ENCODE peak calls at places on chromosomes 7 and 10, in five cellular contexts. One of them, this sample, is unnamed.

GRCh38 chr7:150951521-150951920 is 26.6 kb downstream of the KCNH2 start:
- DNase-seq in hepatocyte: no peak
- DNase-seq in neural progenitor cell: no peak
- DNase-seq in cardiac muscle cell: no peak
- DNase-seq in GM23338: no peak
- DNase-seq in this sample: no peak

GRCh38 chr7:4835398-4836205 is 26.2 kb downstream of the PAPOLB start:
- DNase-seq in GM23338: no peak
- DNase-seq in cardiac muscle cell: no peak
- DNase-seq in hepatocyte: no peak
- DNase-seq in neural progenitor cell: no peak
- DNase-seq in this sample: no peak

GRCh38 chr7:47503283-47503682 is 78.6 kb downstream of the TNS3 start:
- DNase-seq in cardiac muscle cell: no peak
- DNase-seq in GM23338: no peak
- DNase-seq in neural progenitor cell: no peak
- DNase-seq in hepatocyte: no peak
- DNase-seq in this sample: no peak

GRCh38 chr7:24991333-24991732 is 11.4 kb upstream of the OSBPL3 start:
- DNase-seq in hepatocyte: no peak
- DNase-seq in neural progenitor cell: no peak
- DNase-seq in cardiac muscle cell: no peak
- DNase-seq in GM23338: no peak
- DNase-seq in this sample: no peak

GRCh38 chr10:30093303-30093967 is 34.0 kb upstream of the JCAD start:
- DNase-seq in GM23338: no peak
- DNase-seq in hepatocyte: peak; percentile 40
- DNase-seq in cardiac muscle cell: no peak
- DNase-seq in neural progenitor cell: peak; percentile 22
- DNase-seq in this sample: no peak

GRCh38 chr7:96017877-96018276 is 245.5 kb downstream of the DYNC1I1 start:
- DNase-seq in cardiac muscle cell: no peak
- DNase-seq in neural progenitor cell: no peak
- DNase-seq in GM23338: no peak
- DNase-seq in hepatocyte: peak; percentile 10
- DNase-seq in this sample: no peak

GRCh38 chr7:46003896-46004875 is 83.1 kb upstream of the IGFBP3 start:
- DNase-seq in cardiac muscle cell: no peak
- DNase-seq in hepatocyte: no peak
- DNase-seq in GM23338: no peak
- DNase-seq in neural progenitor cell: no peak
- DNase-seq in this sample: no peak

GRCh38 chr10:69721690-69722310 is 79.9 kb upstream of the COL13A1 start:
- DNase-seq in cardiac muscle cell: peak; percentile 93
- DNase-seq in neural progenitor cell: peak; percentile 39
- DNase-seq in GM23338: peak; percentile 55
- DNase-seq in hepatocyte: no peak
- DNase-seq in this sample: no peak

GRCh38 chr7:77247206-77247850 is 47.7 kb upstream of the FGL2 start:
- DNase-seq in neural progenitor cell: peak; percentile 88
- DNase-seq in hepatocyte: peak; percentile 82
- DNase-seq in cardiac muscle cell: peak; percentile 89
- DNase-seq in GM23338: peak; percentile 94
- DNase-seq in this sample: peak; percentile 92

GRCh38 chr7:2175514-2175913 is 57.2 kb downstream of the MAD1L1 start:
- DNase-seq in GM23338: peak; percentile 33
- DNase-seq in cardiac muscle cell: peak; percentile 39
- DNase-seq in neural progenitor cell: no peak
- DNase-seq in hepatocyte: peak; percentile 62
- DNase-seq in this sample: no peak

GRCh38 chr10:121732676-121733445 is 134.6 kb upstream of the FGFR2 start:
- DNase-seq in hepatocyte: no peak
- DNase-seq in cardiac muscle cell: no peak
- DNase-seq in GM23338: peak; percentile 76
- DNase-seq in neural progenitor cell: peak; percentile 69
- DNase-seq in this sample: no peak

GRCh38 chr10:71857934-71858890 is 7.2 kb upstream of the PSAP start:
- DNase-seq in neural progenitor cell: no peak
- DNase-seq in GM23338: no peak
- DNase-seq in cardiac muscle cell: no peak
- DNase-seq in hepatocyte: no peak
- DNase-seq in this sample: no peak

GRCh38 chr7:134750083-134751062 is 29.1 kb upstream of the CALD1 start:
- DNase-seq in cardiac muscle cell: peak; percentile 70
- DNase-seq in hepatocyte: peak; percentile 32
- DNase-seq in neural progenitor cell: peak; percentile 73
- DNase-seq in GM23338: peak; percentile 90
- DNase-seq in this sample: peak; percentile 74

GRCh38 chr7:44112997-44113763 is 9.0 kb downstream of the AEBP1 start:
- DNase-seq in cardiac muscle cell: no peak
- DNase-seq in neural progenitor cell: no peak
- DNase-seq in GM23338: peak; percentile 18
- DNase-seq in hepatocyte: no peak
- DNase-seq in this sample: no peak

GRCh38 chr7:64849250-64849923 is 53.7 kb upstream of the ZNF273 start:
- DNase-seq in neural progenitor cell: no peak
- DNase-seq in cardiac muscle cell: peak; percentile 0
- DNase-seq in GM23338: peak; percentile 64
- DNase-seq in hepatocyte: no peak
- DNase-seq in this sample: no peak

GRCh38 chr10:132881186-132881920 is 61.0 kb downstream of the CFAP46 start:
- DNase-seq in hepatocyte: no peak
- DNase-seq in neural progenitor cell: no peak
- DNase-seq in cardiac muscle cell: no peak
- DNase-seq in GM23338: no peak
- DNase-seq in this sample: no peak

GRCh38 chr7:150866932-150867564 is 14.7 kb downstream of the AOC1 start:
- DNase-seq in GM23338: no peak
- DNase-seq in cardiac muscle cell: no peak
- DNase-seq in hepatocyte: no peak
- DNase-seq in neural progenitor cell: no peak
- DNase-seq in this sample: no peak

GRCh38 chr7:107236857-107237256 is 68.1 kb downstream of the HBP1 start:
- DNase-seq in neural progenitor cell: no peak
- DNase-seq in hepatocyte: no peak
- DNase-seq in cardiac muscle cell: no peak
- DNase-seq in GM23338: no peak
- DNase-seq in this sample: no peak

GRCh38 chr10:983401-983800 is 4.8 kb upstream of the GTPBP4 start:
- DNase-seq in neural progenitor cell: no peak
- DNase-seq in GM23338: no peak
- DNase-seq in hepatocyte: no peak
- DNase-seq in cardiac muscle cell: no peak
- DNase-seq in this sample: no peak

GRCh38 chr10:100827819-100828743 is 82.7 kb downstream of the PAX2 start:
- DNase-seq in GM23338: peak; percentile 77
- DNase-seq in hepatocyte: peak; percentile 74
- DNase-seq in neural progenitor cell: peak; percentile 92
- DNase-seq in cardiac muscle cell: peak; percentile 84
- DNase-seq in this sample: peak; percentile 27

GRCh38 chr7:79523426-79523825 is 70.0 kb upstream of the MAGI2 start:
- DNase-seq in cardiac muscle cell: no peak
- DNase-seq in neural progenitor cell: no peak
- DNase-seq in GM23338: no peak
- DNase-seq in hepatocyte: no peak
- DNase-seq in this sample: no peak

GRCh38 chr7:129786179-129786514 is 166.6 kb downstream of the UBE2H start:
- DNase-seq in cardiac muscle cell: no peak
- DNase-seq in GM23338: no peak
- DNase-seq in hepatocyte: no peak
- DNase-seq in neural progenitor cell: peak; percentile 36
- DNase-seq in this sample: no peak

GRCh38 chr10:91032614-91033248 is 111.8 kb upstream of the ANKRD1 start:
- DNase-seq in cardiac muscle cell: no peak
- DNase-seq in neural progenitor cell: no peak
- DNase-seq in hepatocyte: no peak
- DNase-seq in GM23338: no peak
- DNase-seq in this sample: no peak

GRCh38 chr10:106271237-106271636 is 893.3 kb downstream of the SORCS1 start:
- DNase-seq in neural progenitor cell: no peak
- DNase-seq in GM23338: no peak
- DNase-seq in hepatocyte: no peak
- DNase-seq in cardiac muscle cell: no peak
- DNase-seq in this sample: no peak

GRCh38 chr10:114791768-114792167 is 29.8 kb upstream of the FHIP2A start:
- DNase-seq in cardiac muscle cell: no peak
- DNase-seq in hepatocyte: no peak
- DNase-seq in GM23338: no peak
- DNase-seq in neural progenitor cell: no peak
- DNase-seq in this sample: no peak

GRCh38 chr10:118811675-118812392 is 57.1 kb upstream of the CACUL1 start:
- DNase-seq in hepatocyte: no peak
- DNase-seq in cardiac muscle cell: no peak
- DNase-seq in neural progenitor cell: no peak
- DNase-seq in GM23338: no peak
- DNase-seq in this sample: no peak

GRCh38 chr7:101163281-101164070 is 1.9 kb downstream of the VGF start:
- DNase-seq in hepatocyte: no peak
- DNase-seq in cardiac muscle cell: no peak
- DNase-seq in neural progenitor cell: peak; percentile 63
- DNase-seq in GM23338: peak; percentile 72
- DNase-seq in this sample: peak; percentile 68

GRCh38 chr7:151087247-151088018 is 1.2 kb downstream of the AGAP3 start:
- DNase-seq in GM23338: no peak
- DNase-seq in neural progenitor cell: peak; percentile 69
- DNase-seq in hepatocyte: peak; percentile 84
- DNase-seq in cardiac muscle cell: peak; percentile 75
- DNase-seq in this sample: peak; percentile 64

GRCh38 chr7:16543456-16543855 is 16.8 kb downstream of the LRRC72 start:
- DNase-seq in GM23338: no peak
- DNase-seq in hepatocyte: no peak
- DNase-seq in cardiac muscle cell: no peak
- DNase-seq in neural progenitor cell: no peak
- DNase-seq in this sample: no peak

GRCh38 chr7:138491612-138492386 is 31.7 kb downstream of the TRIM24 start:
- DNase-seq in neural progenitor cell: no peak
- DNase-seq in cardiac muscle cell: no peak
- DNase-seq in GM23338: no peak
- DNase-seq in hepatocyte: no peak
- DNase-seq in this sample: no peak

GRCh38 chr10:44468525-44468924 is 83.6 kb upstream of the CXCL12 start:
- DNase-seq in cardiac muscle cell: no peak
- DNase-seq in GM23338: no peak
- DNase-seq in hepatocyte: no peak
- DNase-seq in neural progenitor cell: no peak
- DNase-seq in this sample: no peak

GRCh38 chr10:44470779-44471178 is 85.9 kb upstream of the CXCL12 start:
- DNase-seq in cardiac muscle cell: no peak
- DNase-seq in neural progenitor cell: no peak
- DNase-seq in GM23338: no peak
- DNase-seq in hepatocyte: no peak
- DNase-seq in this sample: no peak

GRCh38 chr10:44467900-44468299 is 83.0 kb upstream of the CXCL12 start:
- DNase-seq in GM23338: no peak
- DNase-seq in cardiac muscle cell: no peak
- DNase-seq in neural progenitor cell: no peak
- DNase-seq in hepatocyte: no peak
- DNase-seq in this sample: no peak

GRCh38 chr10:44467090-44467489 is 82.2 kb upstream of the CXCL12 start:
- DNase-seq in cardiac muscle cell: no peak
- DNase-seq in neural progenitor cell: no peak
- DNase-seq in hepatocyte: no peak
- DNase-seq in GM23338: no peak
- DNase-seq in this sample: no peak

GRCh38 chr10:44468965-44469364 is 84.1 kb upstream of the CXCL12 start:
- DNase-seq in hepatocyte: no peak
- DNase-seq in GM23338: no peak
- DNase-seq in cardiac muscle cell: no peak
- DNase-seq in neural progenitor cell: no peak
- DNase-seq in this sample: no peak
- H3K4me3 ChIP-seq in hepatocyte: no peak overlapping the region
- H3K4me3 ChIP-seq in GM23338: no peak overlapping the region
- H3K4me3 ChIP-seq in cardiac muscle cell: no peak overlapping the region
- H3K4me3 ChIP-seq in neural progenitor cell: no peak overlapping the region
- H3K4me3 ChIP-seq in this sample: no peak overlapping the region

GRCh38 chr7:91046322-91047088 is 217.7 kb upstream of the FZD1 start:
- DNase-seq in cardiac muscle cell: no peak
- DNase-seq in neural progenitor cell: no peak
- DNase-seq in hepatocyte: no peak
- DNase-seq in GM23338: no peak
- DNase-seq in this sample: no peak
- TF ChIP-seq CTCF in cardiac muscle cell: peak; percentile 40
- TF ChIP-seq CTCF in neural progenitor cell: peak; percentile 50
- TF ChIP-seq CTCF in hepatocyte: peak; percentile 45
- TF ChIP-seq CTCF in GM23338: peak; percentile 61
- TF ChIP-seq CTCF in this sample: peak; percentile 7

GRCh38 chr10:7547825-7548224 is 118.9 kb downstream of the ITIH5 start:
- DNase-seq in hepatocyte: no peak
- DNase-seq in GM23338: no peak
- DNase-seq in cardiac muscle cell: no peak
- DNase-seq in neural progenitor cell: no peak
- DNase-seq in this sample: no peak

GRCh38 chr10:7551289-7551688 is 115.5 kb downstream of the ITIH5 start:
- DNase-seq in GM23338: no peak
- DNase-seq in neural progenitor cell: no peak
- DNase-seq in hepatocyte: no peak
- DNase-seq in cardiac muscle cell: no peak
- DNase-seq in this sample: no peak

GRCh38 chr10:7550038-7550437 is 116.7 kb downstream of the ITIH5 start:
- DNase-seq in neural progenitor cell: no peak
- DNase-seq in cardiac muscle cell: no peak
- DNase-seq in hepatocyte: no peak
- DNase-seq in GM23338: no peak
- DNase-seq in this sample: no peak

GRCh38 chr10:7553531-7553930 is 113.2 kb downstream of the ITIH5 start:
- DNase-seq in cardiac muscle cell: no peak
- DNase-seq in hepatocyte: no peak
- DNase-seq in GM23338: no peak
- DNase-seq in neural progenitor cell: no peak
- DNase-seq in this sample: no peak

GRCh38 chr10:7551891-7552731 is 114.7 kb downstream of the ITIH5 start:
- DNase-seq in hepatocyte: no peak
- DNase-seq in cardiac muscle cell: peak; percentile 48
- DNase-seq in neural progenitor cell: peak; percentile 73
- DNase-seq in GM23338: peak; percentile 51
- DNase-seq in this sample: no peak
- H3K4me3 ChIP-seq in hepatocyte: no peak overlapping the region
- H3K4me3 ChIP-seq in cardiac muscle cell: no peak overlapping the region
- H3K4me3 ChIP-seq in neural progenitor cell: no peak overlapping the region
- H3K4me3 ChIP-seq in GM23338: no peak overlapping the region
- H3K4me3 ChIP-seq in this sample: no peak overlapping the region

DNA sequence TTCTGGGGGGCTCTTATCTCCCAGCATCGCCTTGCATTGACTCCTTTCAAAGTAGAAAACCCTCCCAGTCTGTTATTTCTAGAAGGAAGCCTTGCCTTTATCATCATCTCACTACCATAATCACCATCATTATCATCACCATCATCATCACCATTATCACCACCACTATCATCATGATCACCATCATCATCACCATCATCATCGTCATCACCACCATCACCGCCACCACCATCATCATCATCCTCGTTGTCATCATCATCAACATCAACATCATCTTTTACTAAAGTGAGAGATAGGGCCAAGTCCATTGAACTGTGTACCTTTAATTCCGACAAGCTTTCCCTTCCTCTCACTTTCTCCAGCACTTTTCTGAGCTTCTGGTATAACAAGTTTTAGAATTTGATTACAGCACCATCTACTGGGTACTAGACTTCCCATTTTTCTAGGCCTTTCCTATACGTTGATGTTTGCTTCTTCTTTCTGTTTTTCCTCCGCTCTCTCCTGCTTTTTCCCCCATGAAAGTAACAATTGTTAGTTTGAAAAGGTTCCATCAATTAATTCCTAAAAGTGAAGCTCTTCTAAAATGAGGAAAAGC is 226.4 kb downstream of the BUB3 start:
- DNase-seq in cardiac muscle cell: no peak
- DNase-seq in hepatocyte: peak; percentile 24
- DNase-seq in neural progenitor cell: peak; percentile 23
- DNase-seq in GM23338: peak; percentile 37
- DNase-seq in this sample: peak; percentile 38
- TF ChIP-seq CTCF in cardiac muscle cell: peak; percentile 34
- TF ChIP-seq CTCF in hepatocyte: peak; percentile 58
- TF ChIP-seq CTCF in neural progenitor cell: peak; percentile 47
- TF ChIP-seq CTCF in GM23338: peak; percentile 38
- TF ChIP-seq CTCF in this sample: peak; percentile 31